ENCODE peak calls at places on chromosomes 13 and 19, in seven cellular contexts. U is activated T-cell treated with anti-CD3 and anti-CD28 coated beads for 4 hours, M is EL, B is kidney tubule cell, L is neural crest cell, S is A172, R is neuronal stem cell. Q is an unnamed sample.

GRCh38 chr19:45581576-45581975 is 3.0 kb downstream of the OPA3 start:
- DNase-seq in U (no peak), M (no peak), B (no peak), L (no peak), S (no peak), R (no peak), Q (no peak)

GRCh38 chr19:1037553-1038115 is 2.3 kb upstream of the ABCA7 start:
- DNase-seq in U (no peak), M (no peak), B (no peak), L (no peak), S (no peak), R (no peak), Q (no peak)

GRCh38 chr13:52652980-52653303 is 306 bp downstream of the SUGT1 start:
- DNase-seq in U (no peak), M (no peak), B (no peak), L (no peak), S (no peak), R (no peak), Q (no peak)

GRCh38 chr19:29482855-29483640 is 42.7 kb upstream of the VSTM2B start:
- DNase-seq in U (no peak), M (no peak), B (no peak), L (no peak), S (no peak), R (no peak), Q (no peak)

GRCh38 chr13:110404321-110404720 is 97.2 kb downstream of the COL4A2 start:
- DNase-seq in U (no peak), M (no peak), B (no peak), L (no peak), S (no peak), R (no peak), Q (no peak)

GRCh38 chr19:40603071-40603718 is 2.0 kb downstream of the LTBP4 start:
- DNase-seq in U (no peak), M (no peak), B (peak), L (no peak), S (peak), R (no peak), Q (no peak)

GRCh38 chr13:85864963-85865530 is 65.8 kb upstream of the SLITRK6 start:
- DNase-seq in U (no peak), M (peak), B (peak), L (no peak), S (peak), R (peak), Q (no peak)

GRCh38 chr19:5891938-5892771 is 11.4 kb downstream of the NDUFA11 start:
- DNase-seq in U (no peak), M (peak), B (peak), L (peak), S (no peak), R (peak), Q (no peak)

GRCh38 chr13:96994030-96994848 is at the start of gene OXGR1:
- DNase-seq in U (no peak), M (no peak), B (peak), L (peak), S (no peak), R (peak), Q (no peak)